ENCODE peak calls at places on chromosomes 12 and 14, in five cellular contexts. One of them, this sample, is unnamed.

GRCh38 chr14:23182372-23183014 is 967 bp downstream of the SLC7A8 start:
- DNase-seq in A549: no peak
- DNase-seq in HEK293T: peak; percentile 55
- DNase-seq in mucosa of descending colon: peak; percentile 69
- DNase-seq in sciatic nerve: no peak
- DNase-seq in this sample: no peak

GRCh38 chr14:35158491-35158890 is 36.1 kb downstream of the PRORP start:
- DNase-seq in A549: no peak
- DNase-seq in HEK293T: no peak
- DNase-seq in mucosa of descending colon: no peak
- DNase-seq in sciatic nerve: no peak
- DNase-seq in this sample: no peak

GRCh38 chr12:88538250-88538649 is 42.0 kb downstream of the KITLG start:
- DNase-seq in A549: no peak
- DNase-seq in HEK293T: no peak
- DNase-seq in mucosa of descending colon: no peak
- DNase-seq in sciatic nerve: no peak
- DNase-seq in this sample: no peak

GRCh38 chr14:61179061-61179675 is 102.0 kb downstream of the TMEM30B start:
- DNase-seq in A549: peak; percentile 66
- DNase-seq in HEK293T: no peak
- DNase-seq in mucosa of descending colon: no peak
- DNase-seq in sciatic nerve: no peak
- DNase-seq in this sample: peak; percentile 59

GRCh38 chr12:27743601-27744000 is 33.0 kb downstream of the MRPS35 start:
- DNase-seq in A549: no peak
- DNase-seq in HEK293T: no peak
- DNase-seq in mucosa of descending colon: no peak
- DNase-seq in sciatic nerve: no peak
- DNase-seq in this sample: no peak

GRCh38 chr14:80116157-80116556 is 95.1 kb downstream of the DIO2 start:
- DNase-seq in A549: no peak
- DNase-seq in HEK293T: no peak
- DNase-seq in mucosa of descending colon: no peak
- DNase-seq in sciatic nerve: no peak
- DNase-seq in this sample: no peak

GRCh38 chr14:100691395-100692025 is 35.2 kb upstream of the DLK1 start:
- DNase-seq in A549: no peak
- DNase-seq in HEK293T: no peak
- DNase-seq in mucosa of descending colon: no peak
- DNase-seq in sciatic nerve: no peak
- DNase-seq in this sample: no peak

GRCh38 chr14:77364146-77364545 is 12.7 kb downstream of the TMED8 start:
- DNase-seq in A549: no peak
- DNase-seq in HEK293T: no peak
- DNase-seq in mucosa of descending colon: no peak
- DNase-seq in sciatic nerve: no peak
- DNase-seq in this sample: no peak

GRCh38 chr14:23861666-23862065 is 91.9 kb upstream of the DHRS4 start:
- DNase-seq in A549: peak; percentile 10
- DNase-seq in HEK293T: no peak
- DNase-seq in mucosa of descending colon: no peak
- DNase-seq in sciatic nerve: no peak
- DNase-seq in this sample: peak; percentile 46

GRCh38 chr14:39988939-39989338 is 556.7 kb upstream of the FBXO33 start:
- DNase-seq in A549: peak; percentile 57
- DNase-seq in HEK293T: peak; percentile 7
- DNase-seq in mucosa of descending colon: no peak
- DNase-seq in sciatic nerve: no peak
- DNase-seq in this sample: peak; percentile 64

GRCh38 chr12:14964401-14964800 is 3.0 kb upstream of the ARHGDIB start:
- DNase-seq in A549: no peak
- DNase-seq in HEK293T: no peak
- DNase-seq in mucosa of descending colon: no peak
- DNase-seq in sciatic nerve: no peak
- DNase-seq in this sample: no peak

GRCh38 chr12:78455991-78456390 is 408.6 kb upstream of the SYT1 start:
- DNase-seq in A549: no peak
- DNase-seq in HEK293T: no peak
- DNase-seq in mucosa of descending colon: no peak
- DNase-seq in sciatic nerve: no peak
- DNase-seq in this sample: no peak

GRCh38 chr14:54220697-54221431 is 175.9 kb upstream of the CDKN3 start:
- DNase-seq in A549: no peak
- DNase-seq in HEK293T: no peak
- DNase-seq in mucosa of descending colon: no peak
- DNase-seq in sciatic nerve: no peak
- DNase-seq in this sample: no peak

GRCh38 chr12:26870491-26871419 is 37.8 kb upstream of the ITPR2 start:
- DNase-seq in A549: peak; percentile 26
- DNase-seq in HEK293T: no peak
- DNase-seq in mucosa of descending colon: no peak
- DNase-seq in sciatic nerve: no peak
- DNase-seq in this sample: no peak

GRCh38 chr14:93748208-93749080 is 39.8 kb downstream of the PRIMA1 start:
- DNase-seq in A549: no peak
- DNase-seq in HEK293T: no peak
- DNase-seq in mucosa of descending colon: no peak
- DNase-seq in sciatic nerve: no peak
- DNase-seq in this sample: peak; percentile 28

GRCh38 chr14:52327374-52328226 is 13.5 kb downstream of the PTGER2 start:
- DNase-seq in A549: no peak
- DNase-seq in HEK293T: no peak
- DNase-seq in mucosa of descending colon: no peak
- DNase-seq in sciatic nerve: no peak
- DNase-seq in this sample: no peak

GRCh38 chr12:132582058-132582420 is 28.3 kb downstream of the LRCOL1 start:
- DNase-seq in A549: no peak
- DNase-seq in HEK293T: no peak
- DNase-seq in mucosa of descending colon: no peak
- DNase-seq in sciatic nerve: peak; percentile 81
- DNase-seq in this sample: no peak

GRCh38 chr12:59808317-59808910 is 212.6 kb downstream of the SLC16A7 start:
- DNase-seq in A549: peak; percentile 28
- DNase-seq in HEK293T: peak; percentile 17
- DNase-seq in mucosa of descending colon: no peak
- DNase-seq in sciatic nerve: no peak
- DNase-seq in this sample: peak; percentile 11

GRCh38 chr12:102862486-102862885 is 54.6 kb downstream of the PAH start:
- DNase-seq in A549: no peak
- DNase-seq in HEK293T: no peak
- DNase-seq in mucosa of descending colon: no peak
- DNase-seq in sciatic nerve: no peak
- DNase-seq in this sample: no peak

GRCh38 chr12:67813509-67813908 is 165.0 kb downstream of the DYRK2 start:
- DNase-seq in A549: no peak
- DNase-seq in HEK293T: no peak
- DNase-seq in mucosa of descending colon: no peak
- DNase-seq in sciatic nerve: no peak
- DNase-seq in this sample: no peak

GRCh38 chr12:47014474-47014873 is 64.9 kb upstream of the PCED1B start:
- DNase-seq in A549: peak; percentile 41
- DNase-seq in HEK293T: no peak
- DNase-seq in mucosa of descending colon: no peak
- DNase-seq in sciatic nerve: no peak
- DNase-seq in this sample: no peak

GRCh38 chr14:91207008-91207407 is 37.5 kb downstream of the GPR68 start:
- DNase-seq in A549: no peak
- DNase-seq in HEK293T: no peak
- DNase-seq in mucosa of descending colon: no peak
- DNase-seq in sciatic nerve: no peak
- DNase-seq in this sample: no peak

GRCh38 chr12:54560374-54560858 is 11.0 kb downstream of the PDE1B start:
- DNase-seq in A549: peak; percentile 80
- DNase-seq in HEK293T: no peak
- DNase-seq in mucosa of descending colon: peak; percentile 94
- DNase-seq in sciatic nerve: peak; percentile 95
- DNase-seq in this sample: no peak

GRCh38 chr12:28265435-28266042 is 75.3 kb downstream of the CCDC91 start:
- DNase-seq in A549: no peak
- DNase-seq in HEK293T: no peak
- DNase-seq in mucosa of descending colon: no peak
- DNase-seq in sciatic nerve: no peak
- DNase-seq in this sample: no peak

GRCh38 chr12:113416091-113416754 is 6.0 kb upstream of the SDSL start:
- DNase-seq in A549: peak; percentile 40
- DNase-seq in HEK293T: no peak
- DNase-seq in mucosa of descending colon: no peak
- DNase-seq in sciatic nerve: no peak
- DNase-seq in this sample: no peak

GRCh38 chr12:4538207-4539160 is at the start of gene RAD51AP1:
- DNase-seq in A549: peak; percentile 99
- DNase-seq in HEK293T: peak; percentile 95
- DNase-seq in mucosa of descending colon: peak; percentile 96
- DNase-seq in sciatic nerve: peak; percentile 96
- DNase-seq in this sample: peak; percentile 93

GRCh38 chr14:75821828-75822521 is 159.8 kb downstream of the TGFB3 start:
- DNase-seq in A549: no peak
- DNase-seq in HEK293T: no peak
- DNase-seq in mucosa of descending colon: no peak
- DNase-seq in sciatic nerve: no peak
- DNase-seq in this sample: no peak

This sample was measured in HepG2.